ENCODE peak calls at places on chromosomes 12 and 14, in five cellular contexts. M, X, A, N and H are unnamed samples.
A peak's percentile ranks its signal among the peaks of the same experiment; 100 is the strongest.

GRCh38 chr12:127516467-127516866 is 750.5 kb upstream of the TMEM132C start:
- DNase-seq in M (no peak), X (peak; percentile 71), A (peak; percentile 70), N (no peak), H (no peak)

GRCh38 chr12:108313609-108314331 is 25.3 kb downstream of the CMKLR1 start:
- DNase-seq in M (no peak), X (no peak), A (no peak), N (no peak), H (no peak)

GRCh38 chr14:95507174-95507573 is 9.3 kb downstream of the SYNE3 start:
- DNase-seq in M (no peak), X (peak; percentile 99), A (peak; percentile 98), N (peak; percentile 46), H (no peak)

GRCh38 chr12:27984275-27984674 is 11.7 kb upstream of the PTHLH start:
- DNase-seq in M (no peak), X (peak; percentile 85), A (peak; percentile 100), N (peak; percentile 32), H (no peak)

GRCh38 chr14:29352681-29353080 is 575.0 kb downstream of the PRKD1 start:
- DNase-seq in M (no peak), X (peak; percentile 39), A (no peak), N (no peak), H (no peak)

GRCh38 chr12:23884909-23885308 is 64.6 kb downstream of the SOX5 start:
- DNase-seq in M (no peak), X (no peak), A (no peak), N (no peak), H (no peak)

GRCh38 chr12:24845615-24846014 is 103.3 kb downstream of the BCAT1 start:
- DNase-seq in M (no peak), X (peak; percentile 73), A (no peak), N (no peak), H (no peak)

GRCh38 chr12:16458521-16459078 is 111.2 kb downstream of the MGST1 start:
- DNase-seq in M (no peak), X (no peak), A (no peak), N (no peak), H (no peak)

GRCh38 chr14:102377696-102378095 is 15.0 kb downstream of the TECPR2 start:
- DNase-seq in M (no peak), X (no peak), A (no peak), N (no peak), H (no peak)

GRCh38 chr12:30806989-30807694 is 52.4 kb upstream of the CAPRIN2 start:
- DNase-seq in M (peak; percentile 88), X (peak; percentile 83), A (peak; percentile 80), N (peak; percentile 30), H (peak; percentile 79)

GRCh38 chr14:82366803-82367202 is 833.1 kb upstream of the SEL1L start:
- DNase-seq in M (peak; percentile 56), X (no peak), A (no peak), N (no peak), H (peak; percentile 14)

GRCh38 chr12:62128186-62128965 is 131.8 kb upstream of the USP15 start:
- DNase-seq in M (no peak), X (no peak), A (peak; percentile 17), N (no peak), H (no peak)

GRCh38 chr12:56118688-56119045 is 601 bp downstream of the ZC3H10 start:
- DNase-seq in M (peak; percentile 58), X (no peak), A (no peak), N (no peak), H (no peak)

GRCh38 chr12:56116267-56117081 is at the start of gene RPL41:
- DNase-seq in M (peak; percentile 97), X (peak; percentile 97), A (peak; percentile 97), N (peak; percentile 91), H (peak; percentile 98)

GRCh38 chr12:56114084-56114483 is 2.3 kb upstream of the RPL41 start:
- DNase-seq in M (no peak), X (no peak), A (no peak), N (no peak), H (no peak)

GRCh38 chr12:56117778-56118687 is at the start of gene ZC3H10:
- DNase-seq in M (peak; percentile 99), X (peak; percentile 100), A (peak; percentile 100), N (peak; percentile 99), H (peak; percentile 99)

DNA sequence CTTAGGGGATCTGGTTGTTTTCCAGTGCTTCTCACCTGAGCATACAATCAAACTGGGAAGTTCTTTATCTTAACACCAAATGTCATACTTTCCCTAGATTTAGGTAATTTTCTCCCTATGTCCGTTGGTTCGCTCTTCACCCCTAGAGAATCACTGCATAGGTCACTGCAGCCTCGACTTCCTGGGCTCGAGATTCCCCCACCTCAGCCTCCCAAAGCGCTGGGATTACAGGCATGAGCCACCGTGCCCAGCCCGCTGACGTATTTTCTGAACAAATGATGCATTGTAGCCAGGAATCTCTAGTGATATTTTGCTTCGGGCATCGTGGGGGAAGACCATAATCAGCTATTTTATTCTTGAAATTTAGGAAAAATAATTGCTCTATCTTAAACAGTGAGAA is 1.1 kb upstream of the RPL41 start:
- DNase-seq in M (peak; percentile 42), X (peak; percentile 65), A (peak; percentile 23), N (no peak), H (peak; percentile 23)
- H3F3A ChIP-seq in M (peaks cover 35% of the 10 kb centered on the region), X (peaks cover 68% of the 10 kb centered on the region), A (peaks cover 8% of the 10 kb centered on the region), N (peaks cover 74% of the 10 kb centered on the region), H (peaks cover 78% of the 10 kb centered on the region)

GRCh38 chr12:105813201-105813600 is 325.6 kb downstream of the NUAK1 start:
- DNase-seq in M (no peak), X (no peak), A (no peak), N (no peak), H (peak; percentile 62)
- H3F3A ChIP-seq in M (no peaks in the 10 kb centered on the region), X (no peaks in the 10 kb centered on the region), A (no peaks in the 10 kb centered on the region), N (no peaks in the 10 kb centered on the region), H (peaks cover 24% of the 10 kb centered on the region)

DNA sequence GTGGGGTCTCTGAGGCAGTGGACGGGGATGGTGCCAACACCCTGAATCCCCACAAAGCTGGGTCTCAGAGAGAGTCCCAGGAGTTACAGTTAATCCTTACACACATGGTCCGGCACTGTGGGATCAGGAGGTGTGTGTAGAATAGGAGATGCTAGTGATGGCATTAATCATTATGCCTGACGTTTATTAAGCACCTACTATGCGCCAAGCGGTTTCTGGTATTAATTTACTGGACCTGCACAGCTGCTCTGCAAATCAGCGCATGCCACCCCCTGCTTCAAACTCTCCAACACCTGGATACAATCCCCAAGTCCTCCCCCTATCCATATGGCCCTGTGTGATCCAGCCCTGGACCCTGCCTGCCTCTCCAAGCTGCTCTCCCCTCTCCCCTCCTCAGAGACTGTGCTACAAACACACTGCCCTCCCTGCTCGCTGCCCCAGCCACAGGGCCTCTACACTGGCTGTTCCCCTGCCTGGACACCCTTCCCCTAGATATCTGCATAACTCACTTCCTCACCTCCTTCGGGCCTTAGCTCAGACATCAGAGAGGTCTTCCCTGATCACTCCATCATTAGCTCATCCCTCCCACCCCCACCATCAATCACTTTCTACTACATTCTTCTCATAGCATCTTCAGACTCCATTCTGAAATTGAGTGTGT is 86.0 kb downstream of the RFLNA start:
- DNase-seq in M (no peak), X (no peak), A (peak; percentile 51), N (no peak), H (no peak)
- H3F3A ChIP-seq in M (no peaks in the 10 kb centered on the region), X (peaks cover 69% of the 10 kb centered on the region), A (peaks cover 19% of the 10 kb centered on the region), N (peaks cover 73% of the 10 kb centered on the region), H (no peaks in the 10 kb centered on the region)

DNA sequence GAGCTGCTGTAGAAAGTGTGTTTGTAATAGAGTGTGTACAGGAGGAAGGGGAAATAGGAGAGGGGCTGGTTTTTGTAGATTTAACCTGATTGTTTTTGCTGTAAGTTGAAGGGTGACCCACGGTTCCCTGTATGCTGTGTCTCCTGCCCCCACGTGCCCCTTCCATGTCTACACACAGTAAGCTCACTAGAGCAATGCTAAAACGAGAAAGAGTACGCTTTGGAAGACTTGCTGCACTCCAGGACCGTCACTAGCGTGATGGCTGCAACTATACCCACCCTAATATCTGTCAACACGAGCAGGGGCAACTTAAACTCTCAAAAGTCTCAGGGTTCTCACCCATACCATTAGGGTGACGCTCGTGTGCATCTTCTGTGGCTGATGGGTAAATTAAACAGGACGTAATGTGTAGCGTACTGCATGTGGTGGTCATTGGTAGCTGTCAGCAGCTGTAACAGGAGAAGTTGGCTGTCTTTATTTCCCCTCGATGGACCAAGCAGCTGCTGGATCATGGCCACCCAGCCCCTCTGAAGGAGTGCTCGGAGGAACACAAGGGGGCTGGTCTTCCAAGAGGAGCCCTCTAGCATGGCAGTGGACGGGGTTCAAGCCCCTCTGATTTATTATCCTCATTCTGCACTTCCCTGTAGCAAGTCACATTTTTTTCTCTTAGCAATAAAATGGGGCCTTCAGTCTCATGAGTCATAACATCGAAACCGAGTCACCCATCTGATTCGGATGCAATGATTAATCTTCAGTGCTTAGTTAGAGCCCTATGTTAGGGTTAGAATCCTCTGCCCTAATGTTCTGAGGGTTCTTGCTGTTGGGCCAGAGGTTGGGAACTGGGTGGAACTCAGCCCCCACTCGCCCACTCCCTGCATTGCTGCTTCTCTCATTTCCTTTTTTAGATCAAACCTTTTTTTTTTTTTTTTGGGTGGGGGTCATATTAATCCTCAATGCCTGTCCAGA is 14.0 kb downstream of the CCND2 start:
- DNase-seq in M (no peak), X (peak; percentile 35), A (peak; percentile 13), N (no peak), H (no peak)
- H3F3A ChIP-seq in M (peaks cover 29% of the 10 kb centered on the region), X (no peaks in the 10 kb centered on the region), A (no peaks in the 10 kb centered on the region), N (no peaks in the 10 kb centered on the region), H (peaks cover 14% of the 10 kb centered on the region)